ENCODE peak calls at places on chromosomes 16 and 17, in four cellular contexts. E is activated CD4-positive, alpha-beta T cell treated with anti-CD3 and anti-CD28 coated beads for 24 hours; X is glutamatergic neuron; F is retina. I is an unnamed sample.

GRCh38 chr17:81566461-81567126 is 14.4 kb upstream of the FAAP100 start:
- DNase-seq in E (no peak), X (no peak), F (no peak), I (no peak)

GRCh38 chr16:85521737-85522042 is 91.4 kb upstream of the GSE1 start:
- DNase-seq in E (no peak), X (no peak), F (no peak), I (no peak)

GRCh38 chr16:66604376-66605176 is at the start of gene CMTM3:
- DNase-seq in E (peak; percentile 58), X (peak; percentile 87), F (peak; percentile 84), I (peak; percentile 58)

GRCh38 chr16:3408561-3409197 is 7.7 kb downstream of the ZNF174 start:
- DNase-seq in E (no peak), X (no peak), F (no peak), I (no peak)

GRCh38 chr16:14454391-14454790 is 175.7 kb downstream of the PARN start:
- DNase-seq in E (no peak), X (no peak), F (no peak), I (no peak)

GRCh38 chr17:3963214-3964201 is 729 bp downstream of the ATP2A3 start:
- DNase-seq in E (no peak), X (no peak), F (no peak), I (peak; percentile 61)

GRCh38 chr17:29019475-29020181 is 13.8 kb upstream of the SEZ6 start:
- DNase-seq in E (no peak), X (no peak), F (peak; percentile 66), I (no peak)

GRCh38 chr17:61837175-61838051 is 25.9 kb downstream of the BRIP1 start:
- DNase-seq in E (peak; percentile 33), X (peak; percentile 68), F (peak; percentile 56), I (peak; percentile 39)

GRCh38 chr16:85449195-85449884 is 163.8 kb upstream of the GSE1 start:
- DNase-seq in E (no peak), X (no peak), F (no peak), I (no peak)

GRCh38 chr16:70253291-70254094 is 1.8 kb upstream of the EXOSC6 start:
- DNase-seq in E (no peak), X (peak; percentile 63), F (no peak), I (peak; percentile 28)

GRCh38 chr17:81365601-81366585 is 29.4 kb upstream of the BAHCC1 start:
- DNase-seq in E (no peak), X (no peak), F (peak; percentile 82), I (no peak)

GRCh38 chr17:600576-601301 is 113.9 kb downstream of the VPS53 start:
- DNase-seq in E (no peak), X (no peak), F (no peak), I (no peak)

GRCh38 chr16:20901441-20902112 is 1.0 kb downstream of the LYRM1 start:
- DNase-seq in E (no peak), X (peak; percentile 54), F (peak; percentile 73), I (peak; percentile 8)

GRCh38 chr17:64240741-64241347 is 22.2 kb downstream of the TEX2 start:
- DNase-seq in E (no peak), X (no peak), F (peak; percentile 13), I (no peak)

GRCh38 chr17:64236827-64237403 is 26.1 kb downstream of the TEX2 start:
- DNase-seq in E (no peak), X (no peak), F (peak; percentile 14), I (no peak)

GRCh38 chr17:64326420-64327054 is 63.5 kb upstream of the TEX2 start:
- DNase-seq in E (no peak), X (no peak), F (no peak), I (no peak)

GRCh38 chr17:42052478-42052877 is 2.1 kb upstream of the C17orf113 start:
- DNase-seq in E (no peak), X (no peak), F (no peak), I (no peak)

GRCh38 chr17:66466933-66467367 is 164.5 kb downstream of the PRKCA start:
- DNase-seq in E (peak; percentile 23), X (no peak), F (no peak), I (no peak)

GRCh38 chr17:60163108-60163784 is 13.5 kb downstream of the CA4 start:
- DNase-seq in E (no peak), X (no peak), F (peak; percentile 7), I (no peak)

GRCh38 chr17:45770632-45771472 is 13.3 kb upstream of the CRHR1 start:
- DNase-seq in E (no peak), X (peak; percentile 67), F (peak; percentile 67), I (no peak)

GRCh38 chr17:75047398-75048098 is 523 bp downstream of the KCTD2 start:
- DNase-seq in E (no peak), X (peak; percentile 50), F (peak; percentile 57), I (peak; percentile 14)

GRCh38 chr16:68003031-68003430 is 3.7 kb upstream of the DPEP2 start:
- DNase-seq in E (no peak), X (no peak), F (no peak), I (no peak)

GRCh38 chr17:50173335-50173941 is 7.6 kb downstream of the SGCA start:
- DNase-seq in E (no peak), X (no peak), F (no peak), I (no peak)

GRCh38 chr16:56614549-56614991 is 6.2 kb downstream of the MT2A start:
- DNase-seq in E (no peak), X (no peak), F (no peak), I (no peak)

GRCh38 chr17:73320601-73321264 is 8.9 kb upstream of the CDC42EP4 start:
- DNase-seq in E (no peak), X (no peak), F (peak; percentile 86), I (no peak)

GRCh38 chr17:18025596-18026407 is 13.2 kb downstream of the ATPAF2 start:
- DNase-seq in E (no peak), X (no peak), F (no peak), I (no peak)

GRCh38 chr16:58533751-58534470 is 18.6 kb downstream of the SETD6 start:
- DNase-seq in E (no peak), X (no peak), F (no peak), I (no peak)

GRCh38 chr17:45229681-45230409 is 8.2 kb downstream of the FMNL1 start:
- DNase-seq in E (no peak), X (peak; percentile 31), F (no peak), I (no peak)

GRCh38 chr17:76121932-76122383 is 18.4 kb upstream of the EXOC7 start:
- DNase-seq in E (no peak), X (no peak), F (peak; percentile 52), I (no peak)

GRCh38 chr16:25481636-25482035 is 210.1 kb upstream of the HS3ST4 start:
- DNase-seq in E (no peak), X (no peak), F (no peak), I (no peak)

GRCh38 chr16:80704751-80705150 is 99.6 kb downstream of the CDYL2 start:
- DNase-seq in E (no peak), X (no peak), F (no peak), I (no peak)

GRCh38 chr17:28796062-28796461 is 46.5 kb downstream of the FAM222B start:
- DNase-seq in E (no peak), X (no peak), F (no peak), I (no peak)